ENCODE peak calls at places on chromosomes 2 and 18, in seven cellular contexts. One of them, this sample, is unnamed.

GRCh38 chr2:157497603-157498314 is 53.9 kb upstream of the CYTIP start:
- DNase-seq in stimulated activated CD8-positive, alpha-beta memory T cell treated with anti-CD3 and anti-CD28 coated beads, Interleukin-15, amount 100 ng/mL, for 24 hours: no peak
- DNase-seq in stimulated activated CD4-positive, alpha-beta T cell treated with anti-CD3 and anti-CD28 coated beads, Interleukin-4, amount 100 ng/mL, for 48 hours: no peak
- DNase-seq in GF-D8: no peak
- DNase-seq in aorta: no peak
- DNase-seq in CD8-positive, alpha-beta memory T cell: peak; percentile 28
- DNase-seq in SJSA1: no peak
- DNase-seq in this sample: peak; percentile 31

GRCh38 chr2:29165362-29166236 is 50.4 kb downstream of the CLIP4 start:
- DNase-seq in GF-D8: no peak
- DNase-seq in SJSA1: peak; percentile 45
- DNase-seq in CD8-positive, alpha-beta memory T cell: no peak
- DNase-seq in stimulated activated CD4-positive, alpha-beta T cell treated with anti-CD3 and anti-CD28 coated beads, Interleukin-4, amount 100 ng/mL, for 48 hours: no peak
- DNase-seq in stimulated activated CD8-positive, alpha-beta memory T cell treated with anti-CD3 and anti-CD28 coated beads, Interleukin-15, amount 100 ng/mL, for 24 hours: no peak
- DNase-seq in aorta: no peak
- DNase-seq in this sample: peak; percentile 50

GRCh38 chr18:3605562-3606443 is 155.8 kb downstream of the TGIF1 start:
- DNase-seq in SJSA1: peak; percentile 62
- DNase-seq in stimulated activated CD4-positive, alpha-beta T cell treated with anti-CD3 and anti-CD28 coated beads, Interleukin-4, amount 100 ng/mL, for 48 hours: no peak
- DNase-seq in aorta: no peak
- DNase-seq in stimulated activated CD8-positive, alpha-beta memory T cell treated with anti-CD3 and anti-CD28 coated beads, Interleukin-15, amount 100 ng/mL, for 24 hours: no peak
- DNase-seq in CD8-positive, alpha-beta memory T cell: peak; percentile 57
- DNase-seq in GF-D8: peak; percentile 80
- DNase-seq in this sample: peak; percentile 46

GRCh38 chr2:85514323-85514722 is 24.6 kb upstream of the MAT2A start:
- DNase-seq in stimulated activated CD4-positive, alpha-beta T cell treated with anti-CD3 and anti-CD28 coated beads, Interleukin-4, amount 100 ng/mL, for 48 hours: no peak
- DNase-seq in GF-D8: no peak
- DNase-seq in stimulated activated CD8-positive, alpha-beta memory T cell treated with anti-CD3 and anti-CD28 coated beads, Interleukin-15, amount 100 ng/mL, for 24 hours: no peak
- DNase-seq in SJSA1: no peak
- DNase-seq in CD8-positive, alpha-beta memory T cell: no peak
- DNase-seq in aorta: no peak
- DNase-seq in this sample: no peak

GRCh38 chr18:5900249-5900648 is 4.9 kb upstream of the TMEM200C start:
- DNase-seq in CD8-positive, alpha-beta memory T cell: no peak
- DNase-seq in aorta: no peak
- DNase-seq in stimulated activated CD8-positive, alpha-beta memory T cell treated with anti-CD3 and anti-CD28 coated beads, Interleukin-15, amount 100 ng/mL, for 24 hours: no peak
- DNase-seq in GF-D8: no peak
- DNase-seq in SJSA1: peak; percentile 98
- DNase-seq in stimulated activated CD4-positive, alpha-beta T cell treated with anti-CD3 and anti-CD28 coated beads, Interleukin-4, amount 100 ng/mL, for 48 hours: no peak
- DNase-seq in this sample: no peak

GRCh38 chr2:54652540-54652939 is 70.9 kb upstream of the EML6 start:
- DNase-seq in SJSA1: no peak
- DNase-seq in stimulated activated CD4-positive, alpha-beta T cell treated with anti-CD3 and anti-CD28 coated beads, Interleukin-4, amount 100 ng/mL, for 48 hours: no peak
- DNase-seq in aorta: no peak
- DNase-seq in stimulated activated CD8-positive, alpha-beta memory T cell treated with anti-CD3 and anti-CD28 coated beads, Interleukin-15, amount 100 ng/mL, for 24 hours: no peak
- DNase-seq in GF-D8: no peak
- DNase-seq in CD8-positive, alpha-beta memory T cell: no peak
- DNase-seq in this sample: peak; percentile 52

GRCh38 chr2:125654226-125654625 is 1001.7 kb upstream of the GYPC start:
- DNase-seq in aorta: no peak
- DNase-seq in GF-D8: no peak
- DNase-seq in SJSA1: no peak
- DNase-seq in stimulated activated CD8-positive, alpha-beta memory T cell treated with anti-CD3 and anti-CD28 coated beads, Interleukin-15, amount 100 ng/mL, for 24 hours: no peak
- DNase-seq in CD8-positive, alpha-beta memory T cell: no peak
- DNase-seq in stimulated activated CD4-positive, alpha-beta T cell treated with anti-CD3 and anti-CD28 coated beads, Interleukin-4, amount 100 ng/mL, for 48 hours: no peak
- DNase-seq in this sample: no peak

GRCh38 chr2:45938649-45939511 is 287.4 kb downstream of the PRKCE start:
- DNase-seq in stimulated activated CD8-positive, alpha-beta memory T cell treated with anti-CD3 and anti-CD28 coated beads, Interleukin-15, amount 100 ng/mL, for 24 hours: no peak
- DNase-seq in SJSA1: peak; percentile 94
- DNase-seq in aorta: peak; percentile 90
- DNase-seq in stimulated activated CD4-positive, alpha-beta T cell treated with anti-CD3 and anti-CD28 coated beads, Interleukin-4, amount 100 ng/mL, for 48 hours: no peak
- DNase-seq in GF-D8: no peak
- DNase-seq in CD8-positive, alpha-beta memory T cell: no peak
- DNase-seq in this sample: peak; percentile 88

GRCh38 chr2:14826518-14826917 is 194.0 kb downstream of the LRATD1 start:
- DNase-seq in GF-D8: no peak
- DNase-seq in SJSA1: no peak
- DNase-seq in stimulated activated CD4-positive, alpha-beta T cell treated with anti-CD3 and anti-CD28 coated beads, Interleukin-4, amount 100 ng/mL, for 48 hours: no peak
- DNase-seq in aorta: no peak
- DNase-seq in CD8-positive, alpha-beta memory T cell: no peak
- DNase-seq in stimulated activated CD8-positive, alpha-beta memory T cell treated with anti-CD3 and anti-CD28 coated beads, Interleukin-15, amount 100 ng/mL, for 24 hours: no peak
- DNase-seq in this sample: peak; percentile 77

GRCh38 chr2:168171069-168171762 is 76.2 kb downstream of the STK39 start:
- DNase-seq in CD8-positive, alpha-beta memory T cell: no peak
- DNase-seq in aorta: no peak
- DNase-seq in stimulated activated CD8-positive, alpha-beta memory T cell treated with anti-CD3 and anti-CD28 coated beads, Interleukin-15, amount 100 ng/mL, for 24 hours: no peak
- DNase-seq in stimulated activated CD4-positive, alpha-beta T cell treated with anti-CD3 and anti-CD28 coated beads, Interleukin-4, amount 100 ng/mL, for 48 hours: no peak
- DNase-seq in GF-D8: no peak
- DNase-seq in SJSA1: no peak
- DNase-seq in this sample: no peak

GRCh38 chr18:48639772-48640432 is 101.1 kb downstream of the CTIF start:
- DNase-seq in CD8-positive, alpha-beta memory T cell: no peak
- DNase-seq in stimulated activated CD8-positive, alpha-beta memory T cell treated with anti-CD3 and anti-CD28 coated beads, Interleukin-15, amount 100 ng/mL, for 24 hours: no peak
- DNase-seq in GF-D8: no peak
- DNase-seq in aorta: no peak
- DNase-seq in SJSA1: no peak
- DNase-seq in stimulated activated CD4-positive, alpha-beta T cell treated with anti-CD3 and anti-CD28 coated beads, Interleukin-4, amount 100 ng/mL, for 48 hours: no peak
- DNase-seq in this sample: peak; percentile 43

GRCh38 chr2:221202431-221202830 is 369.7 kb downstream of the EPHA4 start:
- DNase-seq in SJSA1: no peak
- DNase-seq in GF-D8: no peak
- DNase-seq in stimulated activated CD4-positive, alpha-beta T cell treated with anti-CD3 and anti-CD28 coated beads, Interleukin-4, amount 100 ng/mL, for 48 hours: no peak
- DNase-seq in aorta: no peak
- DNase-seq in stimulated activated CD8-positive, alpha-beta memory T cell treated with anti-CD3 and anti-CD28 coated beads, Interleukin-15, amount 100 ng/mL, for 24 hours: no peak
- DNase-seq in CD8-positive, alpha-beta memory T cell: no peak
- DNase-seq in this sample: no peak

GRCh38 chr2:158725496-158725895 is 69.6 kb upstream of the DAPL1 start:
- DNase-seq in stimulated activated CD4-positive, alpha-beta T cell treated with anti-CD3 and anti-CD28 coated beads, Interleukin-4, amount 100 ng/mL, for 48 hours: no peak
- DNase-seq in aorta: no peak
- DNase-seq in CD8-positive, alpha-beta memory T cell: no peak
- DNase-seq in SJSA1: no peak
- DNase-seq in GF-D8: no peak
- DNase-seq in stimulated activated CD8-positive, alpha-beta memory T cell treated with anti-CD3 and anti-CD28 coated beads, Interleukin-15, amount 100 ng/mL, for 24 hours: no peak
- DNase-seq in this sample: no peak

GRCh38 chr2:231296401-231296800 is 98.0 kb downstream of the ARMC9 start:
- DNase-seq in SJSA1: no peak
- DNase-seq in CD8-positive, alpha-beta memory T cell: no peak
- DNase-seq in aorta: no peak
- DNase-seq in stimulated activated CD4-positive, alpha-beta T cell treated with anti-CD3 and anti-CD28 coated beads, Interleukin-4, amount 100 ng/mL, for 48 hours: no peak
- DNase-seq in GF-D8: no peak
- DNase-seq in stimulated activated CD8-positive, alpha-beta memory T cell treated with anti-CD3 and anti-CD28 coated beads, Interleukin-15, amount 100 ng/mL, for 24 hours: no peak
- DNase-seq in this sample: no peak

GRCh38 chr2:102291221-102292075 is 19.9 kb upstream of the IL1RL1 start:
- DNase-seq in SJSA1: no peak
- DNase-seq in CD8-positive, alpha-beta memory T cell: no peak
- DNase-seq in aorta: no peak
- DNase-seq in stimulated activated CD4-positive, alpha-beta T cell treated with anti-CD3 and anti-CD28 coated beads, Interleukin-4, amount 100 ng/mL, for 48 hours: no peak
- DNase-seq in stimulated activated CD8-positive, alpha-beta memory T cell treated with anti-CD3 and anti-CD28 coated beads, Interleukin-15, amount 100 ng/mL, for 24 hours: no peak
- DNase-seq in GF-D8: peak; percentile 86
- DNase-seq in this sample: no peak

GRCh38 chr2:158973511-158973956 is 5.1 kb downstream of the TANC1 start:
- DNase-seq in SJSA1: peak; percentile 47
- DNase-seq in stimulated activated CD4-positive, alpha-beta T cell treated with anti-CD3 and anti-CD28 coated beads, Interleukin-4, amount 100 ng/mL, for 48 hours: no peak
- DNase-seq in CD8-positive, alpha-beta memory T cell: no peak
- DNase-seq in aorta: no peak
- DNase-seq in GF-D8: no peak
- DNase-seq in stimulated activated CD8-positive, alpha-beta memory T cell treated with anti-CD3 and anti-CD28 coated beads, Interleukin-15, amount 100 ng/mL, for 24 hours: no peak
- DNase-seq in this sample: no peak

GRCh38 chr2:207274541-207274940 is 108.8 kb upstream of the KLF7 start:
- DNase-seq in stimulated activated CD4-positive, alpha-beta T cell treated with anti-CD3 and anti-CD28 coated beads, Interleukin-4, amount 100 ng/mL, for 48 hours: no peak
- DNase-seq in SJSA1: no peak
- DNase-seq in aorta: no peak
- DNase-seq in stimulated activated CD8-positive, alpha-beta memory T cell treated with anti-CD3 and anti-CD28 coated beads, Interleukin-15, amount 100 ng/mL, for 24 hours: no peak
- DNase-seq in CD8-positive, alpha-beta memory T cell: no peak
- DNase-seq in GF-D8: no peak
- DNase-seq in this sample: no peak

GRCh38 chr2:74742486-74742885 is 88.4 kb downstream of the SEMA4F start:
- DNase-seq in CD8-positive, alpha-beta memory T cell: no peak
- DNase-seq in GF-D8: no peak
- DNase-seq in stimulated activated CD8-positive, alpha-beta memory T cell treated with anti-CD3 and anti-CD28 coated beads, Interleukin-15, amount 100 ng/mL, for 24 hours: no peak
- DNase-seq in SJSA1: no peak
- DNase-seq in aorta: no peak
- DNase-seq in stimulated activated CD4-positive, alpha-beta T cell treated with anti-CD3 and anti-CD28 coated beads, Interleukin-4, amount 100 ng/mL, for 48 hours: no peak
- DNase-seq in this sample: no peak

GRCh38 chr2:104447831-104448434 is 406.0 kb upstream of the POU3F3 start:
- DNase-seq in aorta: no peak
- DNase-seq in GF-D8: no peak
- DNase-seq in stimulated activated CD4-positive, alpha-beta T cell treated with anti-CD3 and anti-CD28 coated beads, Interleukin-4, amount 100 ng/mL, for 48 hours: no peak
- DNase-seq in SJSA1: no peak
- DNase-seq in CD8-positive, alpha-beta memory T cell: no peak
- DNase-seq in stimulated activated CD8-positive, alpha-beta memory T cell treated with anti-CD3 and anti-CD28 coated beads, Interleukin-15, amount 100 ng/mL, for 24 hours: no peak
- DNase-seq in this sample: no peak

GRCh38 chr2:198141726-198142125 is 337.3 kb downstream of the PLCL1 start:
- DNase-seq in stimulated activated CD4-positive, alpha-beta T cell treated with anti-CD3 and anti-CD28 coated beads, Interleukin-4, amount 100 ng/mL, for 48 hours: no peak
- DNase-seq in stimulated activated CD8-positive, alpha-beta memory T cell treated with anti-CD3 and anti-CD28 coated beads, Interleukin-15, amount 100 ng/mL, for 24 hours: no peak
- DNase-seq in CD8-positive, alpha-beta memory T cell: no peak
- DNase-seq in GF-D8: no peak
- DNase-seq in aorta: no peak
- DNase-seq in SJSA1: no peak
- DNase-seq in this sample: no peak

GRCh38 chr2:113754989-113755689 is 1.3 kb downstream of the SLC35F5 start:
- DNase-seq in stimulated activated CD4-positive, alpha-beta T cell treated with anti-CD3 and anti-CD28 coated beads, Interleukin-4, amount 100 ng/mL, for 48 hours: no peak
- DNase-seq in stimulated activated CD8-positive, alpha-beta memory T cell treated with anti-CD3 and anti-CD28 coated beads, Interleukin-15, amount 100 ng/mL, for 24 hours: no peak
- DNase-seq in CD8-positive, alpha-beta memory T cell: no peak
- DNase-seq in aorta: no peak
- DNase-seq in SJSA1: peak; percentile 34
- DNase-seq in GF-D8: no peak
- DNase-seq in this sample: peak; percentile 39